ENCODE peak calls at places on chromosome 10, in four cellular contexts. S is mucosa of descending colon, H is omental fat pad, W is progenitor cell of endocrine pancreas. D is an unnamed sample.

GRCh38 chr10:29619273-29619672 is 15.5 kb downstream of the SVIL start:
- DNase-seq in S (no peak), H (no peak), W (no peak), D (no peak)

GRCh38 chr10:129853236-129853946 is 110.7 kb downstream of the EBF3 start:
- DNase-seq in S (no peak), H (no peak), W (no peak), D (no peak)

GRCh38 chr10:79331709-79332108 is 15.6 kb upstream of the PPIF start:
- DNase-seq in S (no peak), H (no peak), W (no peak), D (no peak)

GRCh38 chr10:62903828-62904227 is 87.7 kb upstream of the EGR2 start:
- DNase-seq in S (no peak), H (no peak), W (no peak), D (no peak)

GRCh38 chr10:89553064-89553734 is 17.8 kb upstream of the SLC16A12 start:
- DNase-seq in S (no peak), H (no peak), W (no peak), D (no peak)

GRCh38 chr10:77967611-77968022 is 41.1 kb upstream of the DLG5 start:
- DNase-seq in S (no peak), H (no peak), W (peak), D (no peak)

GRCh38 chr10:133474027-133474426 is 20.3 kb downstream of the SCART1 start:
- DNase-seq in S (no peak), H (no peak), W (no peak), D (no peak)

GRCh38 chr10:95660283-95660682 is 3.8 kb upstream of the ALDH18A1 start:
- DNase-seq in S (no peak), H (no peak), W (no peak), D (no peak)

GRCh38 chr10:94006591-94007550 is 13.1 kb downstream of the PLCE1 start:
- DNase-seq in S (no peak), H (no peak), W (no peak), D (no peak)

GRCh38 chr10:48651839-48652238 is 32.8 kb upstream of the WDFY4 start:
- DNase-seq in S (no peak), H (no peak), W (no peak), D (no peak)

GRCh38 chr10:122911889-122912484 is 1.6 kb downstream of the FAM24A start:
- DNase-seq in S (peak), H (no peak), W (peak), D (peak)

GRCh38 chr10:48238826-48239520 is 35.5 kb downstream of the FRMPD2 start:
- DNase-seq in S (no peak), H (no peak), W (no peak), D (no peak)

GRCh38 chr10:12782537-12782936 is 219.0 kb downstream of the CCDC3 start:
- DNase-seq in S (peak), H (no peak), W (no peak), D (no peak)

GRCh38 chr10:125016611-125017202 is 74.8 kb downstream of the ZRANB1 start:
- DNase-seq in S (peak), H (no peak), W (no peak), D (no peak)

GRCh38 chr10:103470755-103471653 is 8.0 kb downstream of the CALHM3 start:
- DNase-seq in S (peak), H (no peak), W (no peak), D (no peak)

GRCh38 chr10:101060036-101060950 is 1.5 kb upstream of the KAZALD1 start:
- DNase-seq in S (peak), H (peak), W (peak), D (peak)

GRCh38 chr10:6704891-6705290 is 124.8 kb upstream of the PRKCQ start:
- DNase-seq in S (no peak), H (no peak), W (no peak), D (no peak)

GRCh38 chr10:50541317-50541716 is 82.4 kb downstream of the SGMS1 start:
- DNase-seq in S (no peak), H (no peak), W (no peak), D (no peak)

GRCh38 chr10:7035111-7035761 is 375.6 kb downstream of the SFMBT2 start:
- DNase-seq in S (no peak), H (no peak), W (no peak), D (no peak)

GRCh38 chr10:4041531-4042096 is 256.6 kb upstream of the KLF6 start:
- DNase-seq in S (no peak), H (no peak), W (no peak), D (no peak)

GRCh38 chr10:127928021-127928806 is 21.3 kb downstream of the PTPRE start:
- DNase-seq in S (no peak), H (no peak), W (no peak), D (no peak)

GRCh38 chr10:78898341-78899097 is 170.2 kb upstream of the ZMIZ1 start:
- DNase-seq in S (no peak), H (no peak), W (peak), D (peak)

GRCh38 chr10:63711866-63712716 is 190.9 kb downstream of the REEP3 start:
- DNase-seq in S (peak), H (peak), W (no peak), D (no peak)

GRCh38 chr10:79321494-79321882 is 25.8 kb upstream of the PPIF start:
- DNase-seq in S (no peak), H (no peak), W (no peak), D (no peak)

GRCh38 chr10:70540089-70540788 is 61.7 kb downstream of the PALD1 start:
- DNase-seq in S (peak), H (no peak), W (no peak), D (peak)

GRCh38 chr10:30645340-30645827 is 15.8 kb upstream of the LYZL2 start:
- DNase-seq in S (no peak), H (no peak), W (no peak), D (peak)

GRCh38 chr10:114157912-114158311 is 16.1 kb downstream of the CCDC186 start:
- DNase-seq in S (no peak), H (no peak), W (no peak), D (no peak)

GRCh38 chr10:3825244-3825643 is 40.2 kb upstream of the KLF6 start:
- DNase-seq in S (peak), H (no peak), W (no peak), D (no peak)

GRCh38 chr10:88238515-88238914 is 344.6 kb downstream of the RNLS start:
- DNase-seq in S (no peak), H (no peak), W (no peak), D (no peak)

GRCh38 chr10:86205761-86206145 is 160.8 kb downstream of the GRID1 start:
- DNase-seq in S (no peak), H (no peak), W (no peak), D (no peak)

D was measured in H1.